ENCODE peak calls at places on chromosomes 11 and 22, in nine cellular contexts. P is CD8-positive, alpha-beta memory T cell; O is psoas muscle; U is foreskin keratinocyte; A is SHP77; K is fibroblast of villous mesenchyme; V is NCI-H1436 treated with DMSO at 0.1 percent for 48 hours; G is NCI-H1930; Y is activated CD4-positive, alpha-beta T cell treated with anti-CD3 and anti-CD28 coated beads for 24 hours. C is an unnamed sample.
A peak's percentile ranks its signal among the peaks of the same experiment; 100 is the strongest.

GRCh38 chr22:29369460-29369859 is 18.9 kb downstream of the AP1B1 start:
- DNase-seq in P (no peak), O (peak; percentile 79), U (no peak), A (no peak), K (peak; percentile 85), V (no peak), G (no peak), Y (no peak), C (peak; percentile 20)

GRCh38 chr11:106128740-106129139 is 51.3 kb downstream of the AASDHPPT start:
- DNase-seq in P (no peak), O (no peak), U (no peak), A (no peak), K (no peak), V (no peak), G (no peak), Y (no peak), C (no peak)

GRCh38 chr11:6553634-6554033 is 49.8 kb downstream of the RRP8 start:
- DNase-seq in P (no peak), O (no peak), U (no peak), A (no peak), K (no peak), V (no peak), G (no peak), Y (no peak), C (no peak)

GRCh38 chr11:95097209-95097608 is 7.6 kb downstream of the ENDOD1 start:
- DNase-seq in P (no peak), O (no peak), U (no peak), A (no peak), K (no peak), V (no peak), G (no peak), Y (no peak), C (no peak)

GRCh38 chr22:24200616-24201212 is 19.4 kb downstream of the SUSD2 start:
- DNase-seq in P (no peak), O (no peak), U (no peak), A (no peak), K (peak; percentile 33), V (no peak), G (no peak), Y (no peak), C (no peak)

GRCh38 chr11:129225190-129225589 is 33.1 kb upstream of the ARHGAP32 start:
- DNase-seq in P (no peak), O (no peak), U (peak; percentile 80), A (no peak), K (no peak), V (no peak), G (no peak), Y (no peak), C (no peak)

GRCh38 chr11:43504316-43504950 is 145.7 kb downstream of the TTC17 start:
- DNase-seq in P (no peak), O (no peak), U (no peak), A (peak; percentile 75), K (peak; percentile 9), V (no peak), G (no peak), Y (no peak), C (peak; percentile 8)

GRCh38 chr11:96424693-96425092 is 34.9 kb downstream of the JRKL start:
- DNase-seq in P (no peak), O (no peak), U (peak; percentile 41), A (no peak), K (peak; percentile 19), V (no peak), G (no peak), Y (no peak), C (no peak)

GRCh38 chr11:132549571-132549970 is 982.7 kb downstream of the OPCML start:
- DNase-seq in P (no peak), O (no peak), U (no peak), A (no peak), K (no peak), V (no peak), G (no peak), Y (no peak), C (no peak)

GRCh38 chr11:10925149-10925926 is 67.5 kb upstream of the ZBED5 start:
- DNase-seq in P (no peak), O (no peak), U (peak; percentile 38), A (peak; percentile 48), K (no peak), V (no peak), G (no peak), Y (no peak), C (no peak)

GRCh38 chr11:7892751-7893356 is 38.2 kb downstream of the OR10A6 start:
- DNase-seq in P (peak; percentile 35), O (no peak), U (peak; percentile 58), A (peak; percentile 7), K (peak; percentile 73), V (no peak), G (no peak), Y (peak; percentile 2), C (peak; percentile 41)

GRCh38 chr11:107882095-107882820 is 23.7 kb upstream of the SLC35F2 start:
- DNase-seq in P (no peak), O (no peak), U (peak; percentile 17), A (no peak), K (no peak), V (no peak), G (no peak), Y (no peak), C (no peak)

GRCh38 chr11:94708642-94709041 is 59.5 kb upstream of the AMOTL1 start:
- DNase-seq in P (no peak), O (no peak), U (no peak), A (no peak), K (no peak), V (no peak), G (no peak), Y (no peak), C (no peak)

GRCh38 chr11:19849947-19850593 is 137.4 kb downstream of the NAV2 start:
- DNase-seq in P (no peak), O (no peak), U (no peak), A (no peak), K (no peak), V (no peak), G (no peak), Y (no peak), C (no peak)

GRCh38 chr11:130106381-130106780 is 36.7 kb downstream of the APLP2 start:
- DNase-seq in P (no peak), O (no peak), U (peak; percentile 62), A (no peak), K (no peak), V (no peak), G (no peak), Y (no peak), C (no peak)

GRCh38 chr11:46674463-46675287 is 25.7 kb downstream of the ARHGAP1 start:
- DNase-seq in P (peak; percentile 47), O (peak; percentile 49), U (no peak), A (no peak), K (peak; percentile 91), V (no peak), G (no peak), Y (no peak), C (no peak)

GRCh38 chr11:1879941-1880720 is 11.6 kb downstream of the PRR33 start:
- DNase-seq in P (no peak), O (peak; percentile 85), U (no peak), A (no peak), K (no peak), V (no peak), G (no peak), Y (no peak), C (no peak)

GRCh38 chr11:45921561-45922424 is 663 bp upstream of the LARGE2 start:
- DNase-seq in P (no peak), O (peak; percentile 14), U (peak; percentile 29), A (peak; percentile 57), K (no peak), V (no peak), G (peak; percentile 87), Y (no peak), C (no peak)

GRCh38 chr11:67635231-67635521 is 4.4 kb downstream of the TBX10 start:
- DNase-seq in P (no peak), O (no peak), U (no peak), A (no peak), K (no peak), V (no peak), G (no peak), Y (no peak), C (no peak)

GRCh38 chr11:85407648-85408047 is 219.5 kb downstream of the DLG2 start:
- DNase-seq in P (no peak), O (no peak), U (no peak), A (no peak), K (no peak), V (no peak), G (no peak), Y (no peak), C (no peak)

GRCh38 chr11:106551744-106552671 is 466.3 kb downstream of the GUCY1A2 start:
- DNase-seq in P (no peak), O (no peak), U (no peak), A (no peak), K (no peak), V (no peak), G (no peak), Y (no peak), C (no peak)

GRCh38 chr22:31193092-31193491 is 19.0 kb upstream of the LIMK2 start:
- DNase-seq in P (no peak), O (no peak), U (no peak), A (no peak), K (no peak), V (no peak), G (no peak), Y (no peak), C (no peak)

GRCh38 chr11:105489431-105489830 is 120.4 kb upstream of the GRIA4 start:
- DNase-seq in P (no peak), O (no peak), U (no peak), A (no peak), K (peak; percentile 39), V (no peak), G (no peak), Y (no peak), C (no peak)

GRCh38 chr22:42799462-42800405 is 57.3 kb downstream of the ARFGAP3 start:
- DNase-seq in P (no peak), O (no peak), U (no peak), A (no peak), K (no peak), V (no peak), G (no peak), Y (no peak), C (no peak)

GRCh38 chr11:95074806-95075563 is 8.3 kb downstream of the SRSF8 start:
- DNase-seq in P (no peak), O (peak; percentile 63), U (peak; percentile 36), A (peak; percentile 54), K (no peak), V (no peak), G (no peak), Y (no peak), C (peak; percentile 39)

GRCh38 chr11:126465573-126466287 is 110.2 kb downstream of the ST3GAL4 start:
- DNase-seq in P (no peak), O (no peak), U (no peak), A (peak; percentile 23), K (no peak), V (peak; percentile 87), G (no peak), Y (no peak), C (no peak)

GRCh38 chr22:37634505-37635002 is 4.9 kb upstream of the SH3BP1 start:
- DNase-seq in P (peak; percentile 29), O (no peak), U (no peak), A (no peak), K (no peak), V (no peak), G (no peak), Y (no peak), C (no peak)

GRCh38 chr11:88415495-88415894 is 78.0 kb upstream of the CTSC start:
- DNase-seq in P (no peak), O (no peak), U (no peak), A (no peak), K (no peak), V (no peak), G (no peak), Y (no peak), C (no peak)

GRCh38 chr11:120647681-120648080 is 136.1 kb downstream of the GRIK4 start:
- DNase-seq in P (no peak), O (no peak), U (no peak), A (no peak), K (no peak), V (no peak), G (no peak), Y (no peak), C (no peak)

GRCh38 chr11:88583232-88583631 is 245.7 kb upstream of the CTSC start:
- DNase-seq in P (no peak), O (no peak), U (no peak), A (no peak), K (no peak), V (no peak), G (no peak), Y (no peak), C (no peak)

GRCh38 chr11:63847363-63847762 is 8.5 kb downstream of the MARK2 start:
- DNase-seq in P (no peak), O (no peak), U (peak; percentile 45), A (no peak), K (no peak), V (no peak), G (no peak), Y (no peak), C (no peak)

C was measured in erythroblast.